ENCODE peak calls at places on chromosome 22, in four cellular contexts. H is GM12891, M is K562, J is GM12878. I is an unnamed sample.
A peak's percentile ranks its signal among the peaks of the same experiment; 100 is the strongest.

GRCh38 chr22:24164823-24165379 is 16.4 kb upstream of the SUSD2 start:
- DNase-seq in H (no peak), M (no peak), J (no peak), I (no peak)

GRCh38 chr22:32545801-32546200 is 71.2 kb downstream of the FBXO7 start:
- DNase-seq in H (no peak), M (no peak), J (no peak), I (no peak)

GRCh38 chr22:20885557-20886323 is 26.9 kb downstream of the SNAP29 start:
- DNase-seq in H (peak; percentile 71), M (peak; percentile 98), J (no peak), I (peak; percentile 51)

GRCh38 chr22:16917144-16918003 is 90.6 kb downstream of the GAB4 start:
- DNase-seq in H (peak; percentile 32), M (peak; percentile 78), J (peak; percentile 12), I (peak; percentile 35)

GRCh38 chr22:24107668-24108067 is 73.6 kb upstream of the SUSD2 start:
- DNase-seq in H (no peak), M (no peak), J (no peak), I (no peak)

GRCh38 chr22:33851985-33852384 is 68.3 kb downstream of the LARGE1 start:
- DNase-seq in H (no peak), M (no peak), J (no peak), I (no peak)

GRCh38 chr22:26786398-26786797 is 129.0 kb downstream of the MIAT start:
- DNase-seq in H (no peak), M (no peak), J (no peak), I (no peak)

GRCh38 chr22:22198751-22199150 is 45.8 kb upstream of the VPREB1 start:
- DNase-seq in H (no peak), M (no peak), J (no peak), I (no peak)

GRCh38 chr22:25039754-25040153 is 87.2 kb downstream of the KIAA1671 start:
- DNase-seq in H (no peak), M (no peak), J (no peak), I (no peak)

GRCh38 chr22:18001040-18001893 is 23.1 kb downstream of the MICAL3 start:
- DNase-seq in H (peak; percentile 83), M (peak; percentile 100), J (peak; percentile 75), I (peak; percentile 84)

GRCh38 chr22:42873361-42873760 is 16.3 kb upstream of the ARFGAP3 start:
- DNase-seq in H (no peak), M (no peak), J (no peak), I (no peak)

GRCh38 chr22:47221840-47222615 is 459.6 kb downstream of the TBC1D22A start:
- DNase-seq in H (no peak), M (no peak), J (no peak), I (no peak)

GRCh38 chr22:47446331-47446730 is 683.9 kb downstream of the TBC1D22A start:
- DNase-seq in H (no peak), M (no peak), J (no peak), I (no peak)

GRCh38 chr22:39625554-39626537 is 55.3 kb downstream of the CACNA1I start:
- DNase-seq in H (no peak), M (peak; percentile 82), J (no peak), I (no peak)

DNA sequence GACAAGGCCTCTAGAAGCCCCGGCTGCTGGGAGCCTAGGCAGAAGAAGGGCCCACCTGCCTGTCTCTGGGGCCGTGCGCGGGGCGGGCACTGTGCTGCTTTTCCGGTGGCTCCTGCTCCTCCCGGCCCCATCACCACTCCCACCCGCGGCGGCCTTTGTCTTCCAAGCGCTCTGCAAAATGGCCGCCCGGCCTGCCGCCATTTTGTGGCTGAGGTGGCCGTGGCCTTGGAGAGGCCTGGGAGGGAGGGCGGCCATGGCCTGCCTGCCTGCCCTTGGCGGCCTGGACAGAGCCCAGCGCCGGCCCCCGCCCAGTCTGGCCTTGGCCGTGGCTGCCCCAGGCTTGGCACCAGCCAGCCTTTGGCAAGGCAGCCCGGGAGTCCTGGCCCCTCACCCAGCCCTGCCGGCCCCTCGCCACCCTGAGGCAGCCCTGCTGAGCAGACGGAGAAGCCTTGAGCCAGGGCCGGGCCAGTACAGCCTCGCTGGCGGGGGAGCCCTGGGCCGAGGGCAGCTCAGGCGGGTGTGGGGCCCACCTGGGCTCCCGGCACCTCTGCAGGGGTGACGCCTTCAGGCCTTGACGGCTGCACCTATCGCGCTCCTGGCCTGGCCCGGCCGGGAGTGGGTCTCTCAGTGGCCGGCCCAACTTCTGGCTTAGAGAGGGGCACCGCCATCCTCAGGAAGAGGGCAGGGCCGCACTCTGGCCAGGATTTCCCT is 46.0 kb upstream of the PPARA start:
- DNase-seq in H (no peak), M (no peak), J (no peak), I (no peak)
- TF ChIP-seq POLR2AphosphoS5 in H (no peak), M (no peak), J (no peak), I (no peak)

GRCh38 chr22:49958961-49959781 is 1.4 kb upstream of the PIM3 start:
- DNase-seq in H (no peak), M (no peak), J (no peak), I (no peak)

GRCh38 chr22:49961601-49962011 is 1.0 kb downstream of the PIM3 start:
- DNase-seq in H (no peak), M (no peak), J (no peak), I (no peak)

GRCh38 chr22:49960967-49961600 is 512 bp downstream of the PIM3 start:
- DNase-seq in H (no peak), M (no peak), J (no peak), I (no peak)

GRCh38 chr22:49959782-49960158 is 802 bp upstream of the PIM3 start:
- DNase-seq in H (no peak), M (no peak), J (no peak), I (no peak)

DNA sequence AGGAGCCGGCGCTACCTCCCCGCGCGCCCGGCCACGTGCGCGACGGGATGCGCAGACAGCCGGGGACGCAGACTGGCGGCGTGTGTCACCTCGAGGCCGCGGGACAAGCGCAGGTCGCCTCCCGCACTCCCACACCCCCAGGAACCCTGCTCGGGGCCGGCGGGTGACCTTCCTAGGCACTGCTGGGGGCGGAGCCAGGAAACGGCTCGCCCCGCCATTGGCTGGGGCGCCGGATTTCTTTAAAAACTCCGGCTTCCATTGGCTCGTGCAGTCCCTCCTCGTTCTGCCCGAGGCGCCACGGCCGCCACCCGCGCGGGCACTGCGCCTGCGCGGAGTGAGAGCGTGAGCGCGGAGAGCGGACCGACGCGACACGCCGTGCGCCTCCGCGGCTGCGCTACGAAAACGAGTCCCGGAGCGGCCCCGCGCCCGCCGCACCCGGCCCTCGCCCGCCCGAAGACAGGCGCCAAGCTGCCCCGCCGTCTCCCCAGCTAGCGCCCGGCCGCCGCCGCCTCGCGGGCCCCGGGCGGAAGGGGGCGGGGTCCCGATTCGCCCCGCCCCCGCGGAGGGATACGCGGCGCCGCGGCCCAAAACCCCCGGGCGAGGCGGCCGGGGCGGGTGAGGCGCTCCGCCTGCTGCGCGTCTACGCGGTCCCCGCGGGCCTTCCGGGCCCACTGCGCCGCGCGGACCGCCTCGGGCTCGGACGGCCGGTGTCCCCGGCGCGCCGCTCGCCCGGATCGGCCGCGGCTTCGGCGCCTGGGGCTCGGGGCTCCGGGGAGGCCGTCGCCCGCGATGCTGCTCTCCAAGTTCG is at the start of gene PIM3:
- DNase-seq in H (peak; percentile 100), M (peak; percentile 96), J (peak; percentile 84), I (peak; percentile 99)
- TF ChIP-seq TAF1 in H (peak; percentile 89), M (peak; percentile 80), J (peak; percentile 95), I (peak; percentile 88)

DNA sequence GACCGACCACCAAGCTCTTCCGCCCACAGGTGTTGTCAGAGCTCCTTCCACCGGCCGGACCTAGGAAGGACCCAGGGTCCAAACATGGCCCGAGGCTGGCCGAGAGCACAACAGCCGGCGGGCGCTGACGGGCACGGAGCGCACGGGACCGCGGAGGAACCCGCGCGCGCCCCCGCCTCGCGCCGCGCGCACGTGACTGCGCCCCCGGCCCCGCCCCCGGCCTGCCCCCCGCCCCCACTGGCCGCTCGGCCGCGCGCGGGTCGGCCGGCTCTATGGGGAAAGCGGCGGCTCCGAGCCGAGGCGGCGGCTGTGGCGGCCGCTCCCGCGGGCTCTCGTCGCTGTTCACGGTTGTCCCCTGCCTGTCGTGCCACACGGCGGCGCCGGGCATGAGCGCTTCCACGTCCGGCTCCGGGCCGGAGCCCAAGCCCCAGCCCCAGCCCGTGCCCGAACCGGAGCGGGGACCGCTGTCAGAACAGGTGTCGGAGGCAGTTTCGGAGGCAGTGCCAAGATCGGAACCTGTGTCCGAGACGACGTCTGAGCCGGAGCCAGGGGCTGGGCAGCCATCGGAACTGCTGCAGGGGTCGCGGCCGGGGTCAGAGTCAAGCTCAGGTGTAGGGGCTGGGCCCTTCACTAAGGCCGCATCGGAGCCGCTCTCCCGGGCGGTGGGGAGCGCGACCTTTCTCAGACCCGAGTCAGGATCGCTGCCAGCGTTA is at the start of gene OSBP2:
- DNase-seq in H (no peak), M (peak; percentile 43), J (no peak), I (peak; percentile 32)
- TF ChIP-seq POLR2A in H (no peak), M (no peak), J (peak; percentile 62), I (no peak)

DNA sequence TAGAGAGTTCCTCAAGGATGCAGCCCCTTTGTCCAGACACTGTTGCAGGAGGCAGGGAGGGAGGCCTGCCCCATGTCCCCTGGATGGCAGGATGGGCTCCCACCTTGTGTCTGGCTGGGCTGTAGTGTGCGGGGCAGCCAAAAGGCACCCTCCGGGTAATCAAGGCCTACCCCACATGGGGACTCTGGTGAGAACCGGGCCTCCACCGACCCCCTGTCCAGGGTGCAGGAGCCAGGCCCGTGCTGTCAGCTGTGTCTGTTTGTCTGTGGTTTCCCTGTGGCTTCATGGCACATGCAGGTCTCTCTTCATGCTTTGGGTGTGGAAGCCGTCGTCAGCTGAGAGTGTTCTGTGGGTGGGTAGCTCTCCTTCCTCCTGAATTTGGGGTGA is 1240.9 kb downstream of the BRD1 start:
- DNase-seq in H (no peak), M (no peak), J (no peak), I (no peak)
- TF ChIP-seq POLR2AphosphoS5 in H (no peak), M (no peak), J (no peak), I (no peak)

DNA sequence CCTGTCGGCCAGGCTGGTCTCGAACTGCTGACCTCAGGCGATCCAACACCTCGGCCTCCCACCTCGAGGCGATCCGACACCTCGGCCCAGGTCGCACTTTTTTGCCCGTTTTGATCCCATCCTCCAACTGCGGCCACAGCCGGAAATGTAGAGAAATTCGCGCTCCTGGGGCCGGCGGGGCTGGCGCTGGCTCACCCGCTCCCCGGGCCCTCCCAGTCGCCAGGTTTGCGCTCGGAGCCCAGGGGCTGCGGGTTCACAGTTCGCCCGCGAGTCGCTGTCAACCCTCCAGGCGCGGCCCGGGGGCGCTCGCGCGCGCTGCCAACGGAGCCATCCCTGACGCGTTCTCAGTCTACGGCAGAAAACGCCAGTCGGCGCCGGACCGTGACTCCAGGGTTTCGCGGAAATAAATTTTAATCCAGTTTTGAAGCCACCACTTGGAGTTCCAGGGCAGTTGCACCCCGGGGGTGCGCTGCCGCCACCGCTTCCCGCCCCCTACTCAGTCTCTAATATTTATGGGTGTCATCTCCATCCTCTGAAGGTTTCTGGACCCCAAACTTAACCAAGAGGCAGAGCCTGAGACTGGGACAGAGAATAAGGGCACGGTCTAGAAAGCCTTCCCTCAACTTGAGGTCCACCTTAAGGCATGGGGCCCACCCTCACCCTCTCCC is 1.5 kb upstream of the KLHDC7B start:
- DNase-seq in H (peak; percentile 80), M (no peak), J (no peak), I (peak; percentile 78)
- TF ChIP-seq TAF1 in H (no peak), M (no peak), J (no peak), I (no peak)

GRCh38 chr22:38218661-38219331 is 17.0 kb downstream of the MAFF start:
- DNase-seq in H (no peak), M (no peak), J (no peak), I (no peak)
- TF ChIP-seq POLR2A in H (no peak), M (no peak), J (no peak), I (no peak)

I was measured in GM12892.